ENCODE peak calls at places on chromosome 14, in five cellular contexts. U is PC-9, K is astrocyte of the cerebellum, A is breast epithelium, R is kidney epithelial cell. C is an unnamed sample.

GRCh38 chr14:101025656-101026055 is 122.1 kb upstream of the RTL1 start:
- DNase-seq in U (no peak), K (no peak), A (peak; percentile 24), R (no peak), C (no peak)

GRCh38 chr14:68593806-68594536 is 198.9 kb downstream of the ZFP36L1 start:
- DNase-seq in U (no peak), K (no peak), A (no peak), R (peak; percentile 29), C (peak; percentile 34)

GRCh38 chr14:93891756-93892504 is 35.2 kb upstream of the FAM181A start:
- DNase-seq in U (no peak), K (no peak), A (peak; percentile 35), R (no peak), C (no peak)

GRCh38 chr14:91947196-91948184 is at the start of gene FBLN5:
- DNase-seq in U (peak; percentile 52), K (peak; percentile 73), A (no peak), R (peak; percentile 18), C (peak; percentile 97)

GRCh38 chr14:85475113-85475512 is 54.8 kb upstream of the FLRT2 start:
- DNase-seq in U (no peak), K (no peak), A (no peak), R (no peak), C (peak; percentile 64)

GRCh38 chr14:74141703-74142102 is 56.9 kb downstream of the LIN52 start:
- DNase-seq in U (no peak), K (no peak), A (no peak), R (peak; percentile 41), C (peak; percentile 40)

GRCh38 chr14:95128140-95128539 is 29.2 kb downstream of the DICER1 start:
- DNase-seq in U (no peak), K (no peak), A (no peak), R (no peak), C (no peak)

GRCh38 chr14:100086361-100086760 is 21.1 kb downstream of the EVL start:
- DNase-seq in U (no peak), K (no peak), A (no peak), R (no peak), C (no peak)

GRCh38 chr14:36493761-36494160 is 26.3 kb downstream of the NKX2-1 start:
- DNase-seq in U (no peak), K (no peak), A (no peak), R (no peak), C (no peak)

GRCh38 chr14:50003213-50004021 is 110.5 kb downstream of the ARF6 start:
- DNase-seq in U (peak; percentile 78), K (no peak), A (peak; percentile 75), R (no peak), C (peak; percentile 69)

GRCh38 chr14:58641509-58641908 is 3.7 kb downstream of the DACT1 start:
- DNase-seq in U (no peak), K (no peak), A (no peak), R (no peak), C (no peak)

GRCh38 chr14:89331398-89331797 is 85.6 kb downstream of the FOXN3 start:
- DNase-seq in U (no peak), K (no peak), A (no peak), R (no peak), C (no peak)

GRCh38 chr14:99118946-99119345 is 153.1 kb downstream of the BCL11B start:
- DNase-seq in U (no peak), K (no peak), A (no peak), R (no peak), C (no peak)

GRCh38 chr14:90453401-90453951 is 56.6 kb downstream of the CALM1 start:
- DNase-seq in U (no peak), K (no peak), A (no peak), R (no peak), C (no peak)

GRCh38 chr14:40679256-40679655 is 927.4 kb upstream of the LRFN5 start:
- DNase-seq in U (no peak), K (no peak), A (no peak), R (no peak), C (no peak)

GRCh38 chr14:70616646-70617045 is 16.2 kb upstream of the MED6 start:
- DNase-seq in U (peak; percentile 60), K (no peak), A (no peak), R (no peak), C (no peak)

GRCh38 chr14:99378782-99379214 is 101.9 kb downstream of the SETD3 start:
- DNase-seq in U (peak; percentile 83), K (no peak), A (no peak), R (peak; percentile 55), C (peak; percentile 21)

GRCh38 chr14:96095581-96096476 is 56.7 kb downstream of the C14orf132 start:
- DNase-seq in U (peak; percentile 94), K (no peak), A (peak; percentile 82), R (no peak), C (peak; percentile 83)

GRCh38 chr14:70658899-70659298 is 17.2 kb downstream of the TTC9 start:
- DNase-seq in U (no peak), K (no peak), A (no peak), R (no peak), C (no peak)

GRCh38 chr14:68546839-68547238 is 246.0 kb downstream of the ZFP36L1 start:
- DNase-seq in U (peak; percentile 80), K (no peak), A (no peak), R (no peak), C (peak; percentile 93)

GRCh38 chr14:65993103-65993502 is 493.1 kb upstream of the CCDC196 start:
- DNase-seq in U (no peak), K (no peak), A (no peak), R (no peak), C (no peak)

GRCh38 chr14:65989981-65990380 is 496.2 kb upstream of the CCDC196 start:
- DNase-seq in U (no peak), K (no peak), A (no peak), R (no peak), C (no peak)

GRCh38 chr14:65997350-65997749 is 488.8 kb upstream of the CCDC196 start:
- DNase-seq in U (no peak), K (no peak), A (no peak), R (no peak), C (no peak)

GRCh38 chr14:65991124-65991523 is 495.0 kb upstream of the CCDC196 start:
- DNase-seq in U (no peak), K (no peak), A (no peak), R (no peak), C (no peak)

DNA sequence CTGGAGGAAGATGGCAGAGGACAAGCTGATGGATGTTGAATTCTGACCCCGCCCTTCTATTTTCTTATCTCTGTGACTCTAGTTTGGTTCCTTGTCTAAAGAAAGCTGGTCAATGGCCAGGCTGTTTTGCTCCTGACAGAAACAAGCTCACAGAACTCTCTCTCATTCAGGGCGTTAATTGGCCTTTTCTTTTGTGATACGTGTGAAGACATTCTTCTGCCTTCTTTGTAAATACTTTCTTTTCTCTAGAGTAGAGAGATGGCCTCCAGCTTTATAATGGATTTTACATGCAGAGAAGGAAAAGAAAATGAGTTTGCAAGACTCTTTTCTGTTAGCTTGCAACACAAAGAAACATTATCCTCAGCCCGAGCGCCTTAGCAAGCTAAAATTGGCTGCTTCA is 492.2 kb upstream of the CCDC196 start:
- DNase-seq in U (no peak), K (no peak), A (no peak), R (no peak), C (no peak)
- H3K4me3 ChIP-seq in U (no peak overlapping the region), K (no peak overlapping the region), A (no peak overlapping the region), R (no peak overlapping the region), C (no peak overlapping the region)

GRCh38 chr14:77407158-77407557 is 16.2 kb downstream of the NOXRED1 start:
- DNase-seq in U (no peak), K (no peak), A (no peak), R (no peak), C (no peak)

GRCh38 chr14:77406718-77407117 is 16.6 kb downstream of the NOXRED1 start:
- DNase-seq in U (no peak), K (no peak), A (no peak), R (no peak), C (no peak)

GRCh38 chr14:77403798-77404197 is 19.5 kb downstream of the NOXRED1 start:
- DNase-seq in U (no peak), K (no peak), A (no peak), R (no peak), C (no peak)

GRCh38 chr14:77406086-77406485 is 17.2 kb downstream of the NOXRED1 start:
- DNase-seq in U (no peak), K (no peak), A (no peak), R (no peak), C (no peak)

GRCh38 chr14:77409131-77409533 is 14.2 kb downstream of the NOXRED1 start:
- DNase-seq in U (no peak), K (no peak), A (no peak), R (no peak), C (no peak)
- TF ChIP-seq CTCF in U (peak; percentile 49), K (peak; percentile 25), A (no peak), R (no peak), C (no peak)

DNA sequence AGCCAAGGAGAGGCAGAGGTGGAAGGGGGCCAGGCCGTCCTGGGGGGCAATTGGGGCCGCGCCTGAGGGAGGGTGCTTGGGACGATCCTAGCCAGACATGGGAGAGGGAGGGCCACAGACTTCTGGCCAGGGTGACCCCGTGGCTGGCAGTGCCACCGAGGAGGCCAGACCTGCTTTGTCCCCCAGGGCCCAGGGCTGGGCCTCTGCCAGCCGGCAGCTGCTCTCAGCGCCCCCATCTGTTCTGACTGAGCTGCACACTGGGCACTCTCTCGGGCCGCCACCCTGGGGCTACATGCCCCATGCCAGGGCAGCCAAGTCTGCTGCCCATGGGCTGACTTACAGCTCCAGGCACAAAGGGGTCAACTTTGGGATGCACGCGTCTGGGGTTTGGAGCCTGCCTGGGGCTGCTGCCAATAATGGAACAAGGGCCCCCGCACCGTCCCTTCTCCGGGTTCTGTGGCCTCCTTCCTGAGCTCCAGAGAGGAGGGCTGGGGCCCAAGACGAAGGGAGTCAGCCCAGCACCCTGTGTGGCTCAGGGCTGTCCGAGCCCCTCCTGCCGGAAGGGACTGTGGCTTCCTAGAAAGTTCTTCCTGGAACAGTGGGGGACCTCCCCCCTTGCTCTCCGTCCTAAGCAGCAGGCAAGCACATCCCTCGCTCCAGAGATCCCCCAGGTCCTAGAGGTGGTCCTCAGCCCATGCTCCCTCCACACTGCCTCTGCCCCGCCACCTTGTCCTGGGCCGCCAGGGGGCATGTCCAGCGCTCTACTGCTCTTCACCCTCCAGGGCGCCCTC is 1.1 kb downstream of the ADSS1 start:
- DNase-seq in U (no peak), K (no peak), A (no peak), R (no peak), C (no peak)
- H3K4me3 ChIP-seq in U (peak overlapping the region; percentile 68), K (no peak overlapping the region), A (peak overlapping the region; percentile 53), R (peak overlapping the region; percentile 52), C (peak overlapping the region; percentile 47)

GRCh38 chr14:56217380-56218045 is 99.3 kb downstream of the PELI2 start:
- DNase-seq in U (no peak), K (no peak), A (no peak), R (no peak), C (peak; percentile 30)
- TF ChIP-seq CTCF in U (no peak), K (no peak), A (no peak), R (no peak), C (no peak)

GRCh38 chr14:34693228-34693939 is 21.0 kb downstream of the CFL2 start:
- DNase-seq in U (no peak), K (no peak), A (no peak), R (no peak), C (no peak)
- H3K4me3 ChIP-seq in U (no peak overlapping the region), K (no peak overlapping the region), A (peak overlapping the region; percentile 16), R (no peak overlapping the region), C (no peak overlapping the region)

GRCh38 chr14:51131516-51131915 is 36.6 kb upstream of the TRIM9 start:
- DNase-seq in U (peak; percentile 63), K (no peak), A (no peak), R (no peak), C (no peak)

GRCh38 chr14:51129130-51129529 is 34.2 kb upstream of the TRIM9 start:
- DNase-seq in U (no peak), K (no peak), A (no peak), R (no peak), C (no peak)
- TF ChIP-seq CTCF in U (no peak), K (no peak), A (no peak), R (no peak), C (no peak)